ENCODE peak calls at places on chromosome 22, in nine cellular contexts. P is stomach, L is transverse colon, E is breast epithelium, Q is spleen, S is K562, B is Panc1, G is sigmoid colon, Y is HL-60. W is an unnamed sample.
A peak's percentile ranks its signal among the peaks of the same experiment; 100 is the strongest.

GRCh38 chr22:38966379-38966700 is 8.9 kb downstream of the APOBEC3A start:
- DNase-seq in G (no peak), Q (peak; percentile 68), S (peak; percentile 15), L (no peak), Y (no peak), B (no peak), E (no peak), P (no peak), W (no peak)

GRCh38 chr22:42892571-42893316 is 35.7 kb upstream of the ARFGAP3 start:
- DNase-seq in L (no peak), Y (peak; percentile 15), S (no peak), P (peak; percentile 82), G (no peak), B (no peak), E (no peak), Q (peak; percentile 90), W (no peak)

GRCh38 chr22:44734278-44734677 is 18.1 kb upstream of the ARHGAP8 start:
- DNase-seq in Y (no peak), Q (no peak), P (no peak), L (no peak), G (no peak), S (no peak), E (no peak), B (no peak), W (no peak)

GRCh38 chr22:19287076-19287724 is 4.3 kb downstream of the CLTCL1 start:
- DNase-seq in E (no peak), L (no peak), B (no peak), S (no peak), G (no peak), Y (no peak), Q (no peak), P (no peak), W (no peak)

GRCh38 chr22:47784367-47784983 is 1022.0 kb downstream of the TBC1D22A start:
- DNase-seq in P (no peak), B (no peak), L (no peak), S (no peak), Y (no peak), E (no peak), Q (peak; percentile 35), G (no peak), W (no peak)

GRCh38 chr22:30733081-30733680 is 38.5 kb downstream of the OSBP2 start:
- DNase-seq in Y (no peak), G (no peak), L (no peak), E (no peak), S (no peak), P (no peak), Q (no peak), B (no peak), W (no peak)

GRCh38 chr22:45398214-45398613 is 15.2 kb downstream of the SMC1B start:
- DNase-seq in P (no peak), Q (no peak), S (no peak), E (no peak), Y (no peak), L (no peak), G (no peak), B (no peak), W (no peak)

GRCh38 chr22:23235425-23235824 is 55.1 kb downstream of the BCR start:
- DNase-seq in Q (no peak), B (no peak), G (no peak), E (no peak), P (no peak), S (no peak), Y (no peak), L (no peak), W (no peak)

GRCh38 chr22:19645391-19645790 is 68.9 kb upstream of the SEPTIN5 start:
- DNase-seq in S (no peak), L (no peak), G (peak; percentile 10), E (no peak), B (no peak), P (no peak), Y (no peak), Q (no peak), W (no peak)

GRCh38 chr22:23163665-23164064 is 16.6 kb upstream of the BCR start:
- DNase-seq in L (peak; percentile 64), P (no peak), Y (no peak), B (no peak), E (peak; percentile 89), Q (no peak), G (peak; percentile 89), S (no peak), W (no peak)

GRCh38 chr22:35904752-35905151 is 123.9 kb downstream of the RBFOX2 start:
- DNase-seq in Y (no peak), P (no peak), L (no peak), S (no peak), G (no peak), E (no peak), B (no peak), Q (no peak), W (no peak)

GRCh38 chr22:35900483-35901168 is 128.0 kb downstream of the RBFOX2 start:
- DNase-seq in P (no peak), L (no peak), G (no peak), Q (no peak), E (no peak), B (no peak), Y (no peak), S (no peak), W (no peak)

GRCh38 chr22:35903571-35904331 is 124.9 kb downstream of the RBFOX2 start:
- DNase-seq in P (no peak), L (no peak), G (no peak), E (no peak), B (no peak), Y (no peak), S (no peak), Q (no peak), W (no peak)

GRCh38 chr22:35905894-35906293 is 122.7 kb downstream of the RBFOX2 start:
- DNase-seq in Q (no peak), L (no peak), G (no peak), P (no peak), E (no peak), S (no peak), Y (no peak), B (no peak), W (no peak)

GRCh38 chr22:35904332-35904692 is 124.3 kb downstream of the RBFOX2 start:
- DNase-seq in Y (no peak), L (no peak), B (no peak), Q (no peak), S (no peak), G (no peak), E (no peak), P (no peak), W (no peak)
- TF ChIP-seq POLR2AphosphoS5 in Y (no peak), L (no peak), B (no peak), Q (no peak), S (no peak), G (no peak), E (no peak), P (no peak), W (no peak)

GRCh38 chr22:49483281-49483905 is 344.3 kb downstream of the BRD1 start:
- DNase-seq in S (no peak), Y (no peak), E (no peak), L (no peak), P (no peak), Q (no peak), B (no peak), G (no peak), W (no peak)

GRCh38 chr22:49481651-49482399 is 345.8 kb downstream of the BRD1 start:
- DNase-seq in Y (no peak), G (no peak), S (no peak), B (no peak), Q (no peak), L (no peak), E (no peak), P (no peak), W (no peak)

GRCh38 chr22:49483946-49484345 is 343.7 kb downstream of the BRD1 start:
- DNase-seq in E (no peak), Y (no peak), G (no peak), Q (no peak), B (no peak), L (no peak), P (no peak), S (no peak), W (no peak)

GRCh38 chr22:49480896-49481650 is 346.6 kb downstream of the BRD1 start:
- DNase-seq in Y (no peak), S (peak; percentile 49), Q (no peak), E (no peak), L (no peak), P (no peak), G (no peak), B (no peak), W (no peak)

GRCh38 chr22:49482811-49483210 is 344.9 kb downstream of the BRD1 start:
- DNase-seq in B (no peak), Y (no peak), Q (no peak), P (no peak), L (no peak), S (no peak), E (no peak), G (no peak), W (no peak)
- TF ChIP-seq POLR2AphosphoS5 in B (no peak), Y (no peak), Q (no peak), P (no peak), L (no peak), S (no peak), E (no peak), G (no peak), W (no peak)

DNA sequence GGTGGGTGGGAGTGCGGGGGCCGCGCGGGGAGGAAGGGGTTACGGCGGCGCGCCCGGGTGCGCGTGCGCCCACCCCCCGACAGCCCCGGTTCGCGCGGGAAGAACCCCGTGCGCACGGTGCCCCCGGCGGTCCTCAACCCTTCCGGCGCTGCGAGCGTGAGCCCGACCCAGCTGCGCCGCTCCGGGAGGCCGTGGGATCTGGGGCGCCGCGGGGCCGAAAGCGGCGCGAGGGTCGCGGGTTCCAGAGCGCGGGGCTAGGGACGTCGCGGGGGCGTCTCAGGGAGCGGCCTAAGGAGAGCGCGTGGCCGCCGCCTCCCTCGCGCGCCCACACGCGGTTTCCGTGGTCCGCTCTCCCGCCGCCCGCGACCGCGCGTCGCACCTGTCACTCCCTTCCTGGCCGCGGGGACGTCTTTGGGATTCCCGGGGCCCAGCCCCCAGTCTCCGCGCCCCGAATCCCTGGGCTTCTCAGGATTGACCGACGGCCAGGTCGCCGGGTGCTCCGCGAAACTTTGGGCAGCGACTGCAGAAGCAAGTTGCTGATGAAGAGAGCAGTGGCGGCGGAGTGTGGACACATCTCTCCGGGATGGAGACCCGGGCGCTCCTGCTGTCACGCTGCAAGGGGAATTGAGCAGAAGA is 582 bp downstream of the SREBF2 start:
- DNase-seq in P (peak; percentile 48), Q (peak; percentile 90), G (peak; percentile 78), L (peak; percentile 57), B (no peak), E (peak; percentile 59), S (peak; percentile 55), Y (peak; percentile 68), W (peak; percentile 41)
- TF ChIP-seq POLR2AphosphoS5 in P (no peak), Q (peak; percentile 9), G (no peak), L (peak; percentile 24), B (no peak), E (peak; percentile 28), S (peak; percentile 7), Y (peak; percentile 12), W (no peak)

DNA sequence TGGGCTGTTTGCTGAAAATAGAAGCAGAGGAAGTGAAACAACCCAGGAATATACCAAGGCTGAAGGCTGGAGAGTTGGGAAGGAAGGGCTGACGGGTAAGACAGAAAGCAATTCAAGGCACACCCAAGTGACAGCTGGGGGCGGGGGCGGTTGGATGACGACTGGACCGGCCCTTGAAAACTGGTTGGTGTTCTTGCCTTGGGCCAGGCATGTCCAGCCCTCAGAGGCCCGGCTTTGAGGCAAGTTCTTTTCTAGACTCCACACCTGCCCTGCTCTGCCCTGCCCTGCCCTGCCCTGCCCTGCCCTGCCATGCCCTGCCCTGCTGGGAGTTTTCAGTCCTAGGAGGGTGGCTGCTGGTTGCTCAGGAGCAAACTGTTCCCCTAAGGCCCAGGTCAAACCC is 34.2 kb upstream of the CACNG2 start:
- DNase-seq in P (peak; percentile 21), G (peak; percentile 65), E (peak; percentile 43), Q (peak; percentile 77), L (peak; percentile 73), Y (peak; percentile 54), S (no peak), B (no peak), W (no peak)
- TF ChIP-seq POLR2AphosphoS5 in P (no peak), G (no peak), E (no peak), Q (no peak), L (no peak), Y (no peak), S (no peak), B (no peak), W (no peak)